ENCODE peak calls at places on chromosomes 7 and 10, in four cellular contexts. One of them, this sample, is unnamed.

GRCh38 chr7:70498633-70499032 is 633.3 kb upstream of the GALNT17 start:
- DNase-seq in dorsolateral prefrontal cortex: no peak
- DNase-seq in HCT116: no peak
- DNase-seq in fibroblast of pulmonary artery: no peak
- DNase-seq in this sample: no peak

GRCh38 chr7:70456729-70457128 is 675.2 kb upstream of the GALNT17 start:
- DNase-seq in dorsolateral prefrontal cortex: no peak
- DNase-seq in HCT116: no peak
- DNase-seq in fibroblast of pulmonary artery: no peak
- DNase-seq in this sample: no peak

GRCh38 chr7:140022582-140023211 is 40.1 kb downstream of the PARP12 start:
- DNase-seq in dorsolateral prefrontal cortex: no peak
- DNase-seq in HCT116: no peak
- DNase-seq in fibroblast of pulmonary artery: peak
- DNase-seq in this sample: no peak

GRCh38 chr7:94414481-94414880 is 19.8 kb downstream of the COL1A2 start:
- DNase-seq in dorsolateral prefrontal cortex: no peak
- DNase-seq in HCT116: no peak
- DNase-seq in fibroblast of pulmonary artery: no peak
- DNase-seq in this sample: no peak

GRCh38 chr7:69654381-69654780 is 56.1 kb downstream of the AUTS2 start:
- DNase-seq in dorsolateral prefrontal cortex: no peak
- DNase-seq in HCT116: no peak
- DNase-seq in fibroblast of pulmonary artery: peak
- DNase-seq in this sample: no peak

GRCh38 chr7:23377134-23377533 is 78.0 kb downstream of the MALSU1 start:
- DNase-seq in dorsolateral prefrontal cortex: no peak
- DNase-seq in HCT116: no peak
- DNase-seq in fibroblast of pulmonary artery: peak
- DNase-seq in this sample: no peak

GRCh38 chr10:103693070-103693811 is 162.1 kb downstream of the SH3PXD2A start:
- DNase-seq in dorsolateral prefrontal cortex: no peak
- DNase-seq in HCT116: no peak
- DNase-seq in fibroblast of pulmonary artery: no peak
- DNase-seq in this sample: no peak

GRCh38 chr10:96688789-96689188 is 31.5 kb downstream of the PIK3AP1 start:
- DNase-seq in dorsolateral prefrontal cortex: no peak
- DNase-seq in HCT116: no peak
- DNase-seq in fibroblast of pulmonary artery: no peak
- DNase-seq in this sample: no peak

GRCh38 chr7:140635821-140636220 is 4.8 kb downstream of the DENND2A start:
- DNase-seq in dorsolateral prefrontal cortex: no peak
- DNase-seq in HCT116: no peak
- DNase-seq in fibroblast of pulmonary artery: no peak
- DNase-seq in this sample: no peak

GRCh38 chr7:4753610-4754432 is 21.6 kb upstream of the AP5Z1 start:
- DNase-seq in dorsolateral prefrontal cortex: peak
- DNase-seq in HCT116: peak
- DNase-seq in fibroblast of pulmonary artery: peak
- DNase-seq in this sample: peak

GRCh38 chr10:106615081-106615480 is 549.4 kb downstream of the SORCS1 start:
- DNase-seq in dorsolateral prefrontal cortex: no peak
- DNase-seq in HCT116: no peak
- DNase-seq in fibroblast of pulmonary artery: peak
- DNase-seq in this sample: no peak

GRCh38 chr10:119378737-119379067 is 163.8 kb downstream of the RGS10 start:
- DNase-seq in dorsolateral prefrontal cortex: no peak
- DNase-seq in HCT116: no peak
- DNase-seq in fibroblast of pulmonary artery: no peak
- DNase-seq in this sample: no peak

DNA sequence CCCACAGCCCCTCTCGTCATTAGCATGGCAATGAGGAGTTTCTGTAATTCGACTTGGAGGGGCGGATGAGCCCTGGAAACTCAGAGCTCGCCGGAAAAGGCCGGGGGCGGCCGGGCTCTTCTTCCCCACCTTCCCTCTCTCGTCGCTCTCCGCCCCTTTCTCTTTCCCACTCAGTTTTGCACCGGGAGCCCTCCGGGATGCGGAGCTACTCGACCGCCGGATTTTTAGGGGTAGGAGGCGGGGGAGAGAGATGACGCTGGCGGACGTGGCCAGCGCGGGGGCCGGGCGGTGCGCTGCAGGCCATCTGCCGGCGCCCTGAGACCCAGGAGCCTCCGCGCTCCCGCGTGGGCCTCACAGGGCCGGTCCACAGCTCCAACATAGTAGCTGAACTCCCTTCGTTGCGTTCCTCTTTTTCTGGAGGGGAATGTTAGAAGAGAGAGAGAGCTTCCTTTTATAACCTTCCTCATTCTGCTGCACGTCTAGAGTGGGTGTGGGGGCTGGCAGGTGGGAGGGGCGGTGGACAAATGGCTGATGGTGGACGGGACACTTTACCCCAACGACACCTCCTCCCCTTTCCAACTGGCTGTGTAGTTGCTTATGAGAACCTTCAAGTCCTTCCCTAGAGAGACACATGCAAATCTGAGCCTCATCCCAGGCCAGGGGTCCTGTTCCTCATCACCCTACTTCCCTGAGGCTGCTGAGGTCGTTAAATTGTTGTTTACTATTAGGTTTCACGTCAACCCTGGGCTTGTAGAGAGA is 1.1 kb upstream of the HOXA1 start:
- DNase-seq in dorsolateral prefrontal cortex: no peak
- DNase-seq in HCT116: no peak
- DNase-seq in fibroblast of pulmonary artery: no peak
- DNase-seq in this sample: no peak
- TF ChIP-seq CTCF in dorsolateral prefrontal cortex: no peak
- TF ChIP-seq CTCF in HCT116: no peak
- TF ChIP-seq CTCF in fibroblast of pulmonary artery: no peak
- TF ChIP-seq CTCF in this sample: no peak

DNA sequence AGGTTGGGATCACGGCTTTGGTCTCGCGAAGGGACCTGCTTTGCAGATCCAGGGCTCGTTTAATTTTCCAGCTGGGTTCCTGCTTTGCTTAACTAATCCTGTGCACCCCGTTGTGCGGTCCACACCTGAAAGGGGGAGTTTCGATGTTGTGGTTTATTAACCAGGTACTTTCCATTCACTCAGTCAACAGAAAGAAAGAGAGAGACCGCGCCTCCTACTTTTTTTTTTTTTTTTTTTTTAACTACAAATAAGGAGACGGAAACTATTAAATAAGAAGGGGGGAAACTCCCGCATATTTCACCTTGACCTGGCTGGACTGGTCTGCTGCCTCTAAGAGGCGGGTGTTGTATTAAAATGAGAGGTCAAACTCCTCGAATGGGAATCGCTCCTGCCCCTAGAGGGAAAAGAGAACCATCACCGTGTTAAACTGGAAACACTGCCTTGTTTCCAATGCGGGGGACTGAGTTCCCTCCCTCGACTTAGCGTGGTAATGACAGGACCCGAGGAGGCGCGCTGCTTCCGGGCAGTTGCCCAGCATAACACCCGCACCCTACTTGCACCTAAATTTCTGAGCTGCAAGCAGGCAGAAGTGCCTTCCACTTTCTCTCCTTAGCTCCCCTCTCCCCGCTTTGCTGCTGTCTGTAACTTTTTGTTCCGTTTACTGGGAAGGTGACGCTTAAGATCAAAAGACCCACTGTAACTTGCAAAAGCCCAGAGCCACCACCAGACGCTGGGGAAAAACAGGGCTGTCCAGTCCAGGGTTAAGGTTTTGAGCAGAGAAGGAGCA is 1.1 kb upstream of the ITGB8 start:
- DNase-seq in dorsolateral prefrontal cortex: peak
- DNase-seq in HCT116: peak
- DNase-seq in fibroblast of pulmonary artery: peak
- DNase-seq in this sample: no peak
- TF ChIP-seq CTCF in dorsolateral prefrontal cortex: peak
- TF ChIP-seq CTCF in HCT116: no peak
- TF ChIP-seq CTCF in fibroblast of pulmonary artery: peak
- TF ChIP-seq CTCF in this sample: no peak

GRCh38 chr7:100612730-100613446 is 548 bp downstream of the MOSPD3 start:
- DNase-seq in dorsolateral prefrontal cortex: no peak
- DNase-seq in HCT116: no peak
- DNase-seq in fibroblast of pulmonary artery: no peak
- DNase-seq in this sample: no peak
- TF ChIP-seq CTCF in dorsolateral prefrontal cortex: no peak
- TF ChIP-seq CTCF in HCT116: no peak
- TF ChIP-seq CTCF in fibroblast of pulmonary artery: peak
- TF ChIP-seq CTCF in this sample: no peak

GRCh38 chr10:31660301-31660700 is 268.3 kb downstream of the ARHGAP12 start:
- DNase-seq in dorsolateral prefrontal cortex: no peak
- DNase-seq in HCT116: no peak
- DNase-seq in fibroblast of pulmonary artery: no peak
- DNase-seq in this sample: no peak
- TF ChIP-seq CTCF in dorsolateral prefrontal cortex: no peak
- TF ChIP-seq CTCF in HCT116: no peak
- TF ChIP-seq CTCF in fibroblast of pulmonary artery: no peak
- TF ChIP-seq CTCF in this sample: no peak

GRCh38 chr7:18570890-18571478 is 75.4 kb downstream of the HDAC9 start:
- DNase-seq in dorsolateral prefrontal cortex: no peak
- DNase-seq in HCT116: peak
- DNase-seq in fibroblast of pulmonary artery: peak
- DNase-seq in this sample: no peak
- TF ChIP-seq CTCF in dorsolateral prefrontal cortex: peak
- TF ChIP-seq CTCF in HCT116: peak
- TF ChIP-seq CTCF in fibroblast of pulmonary artery: peak
- TF ChIP-seq CTCF in this sample: no peak

DNA sequence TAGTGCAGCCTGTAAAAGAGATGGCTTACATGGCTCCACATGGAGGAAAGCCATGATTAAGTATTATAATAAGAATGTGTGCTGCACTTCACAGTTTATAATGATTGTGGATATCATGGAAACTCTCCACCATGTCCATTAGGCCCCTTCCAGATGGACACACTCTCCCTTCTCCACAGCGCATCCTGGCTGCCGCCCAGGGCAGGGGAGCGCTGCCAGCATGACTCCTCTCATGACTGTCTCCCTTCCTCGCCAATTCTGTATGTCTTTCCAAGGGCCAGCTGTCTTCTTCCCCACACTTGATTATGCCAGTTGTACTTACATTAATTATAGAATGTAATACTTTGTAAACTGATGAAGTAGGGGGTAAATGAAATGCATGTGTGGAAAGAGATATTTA is 259.3 kb upstream of the TMEM72 start:
- DNase-seq in dorsolateral prefrontal cortex: no peak
- DNase-seq in HCT116: no peak
- DNase-seq in fibroblast of pulmonary artery: peak
- DNase-seq in this sample: no peak
- TF ChIP-seq CTCF in dorsolateral prefrontal cortex: no peak
- TF ChIP-seq CTCF in HCT116: no peak
- TF ChIP-seq CTCF in fibroblast of pulmonary artery: peak
- TF ChIP-seq CTCF in this sample: no peak

GRCh38 chr10:125038637-125039036 is 96.7 kb downstream of the ZRANB1 start:
- DNase-seq in dorsolateral prefrontal cortex: no peak
- DNase-seq in HCT116: peak
- DNase-seq in fibroblast of pulmonary artery: no peak
- DNase-seq in this sample: no peak
- TF ChIP-seq CTCF in dorsolateral prefrontal cortex: peak
- TF ChIP-seq CTCF in HCT116: no peak
- TF ChIP-seq CTCF in fibroblast of pulmonary artery: peak
- TF ChIP-seq CTCF in this sample: no peak

This sample was measured in natural killer cell.